ENCODE peak calls at places on chromosome 1, in four cellular contexts. J is Caki2, Z is H54, R is left ventricle myocardium inferior. K is an unnamed sample.

GRCh38 chr1:12604114-12604874 is 13.7 kb downstream of the DHRS3 start:
- DNase-seq in J (peak; percentile 89), Z (peak; percentile 70), R (peak; percentile 42), K (peak; percentile 54)

GRCh38 chr1:87061742-87062156 is 147.3 kb downstream of the HS2ST1 start:
- DNase-seq in J (no peak), Z (no peak), R (no peak), K (no peak)

GRCh38 chr1:194028002-194028401 is 841.6 kb upstream of the B3GALT2 start:
- DNase-seq in J (no peak), Z (no peak), R (no peak), K (no peak)

GRCh38 chr1:66388918-66389317 is 145.0 kb upstream of the SGIP1 start:
- DNase-seq in J (no peak), Z (no peak), R (no peak), K (no peak)

GRCh38 chr1:47895436-47895835 is 101.7 kb downstream of the TRABD2B start:
- DNase-seq in J (no peak), Z (no peak), R (no peak), K (no peak)

GRCh38 chr1:179870870-179871269 is 6.7 kb downstream of the TOR1AIP2 start:
- DNase-seq in J (no peak), Z (no peak), R (no peak), K (no peak)

GRCh38 chr1:22241811-22242210 is 98.9 kb upstream of the WNT4 start:
- DNase-seq in J (no peak), Z (no peak), R (no peak), K (no peak)

GRCh38 chr1:199279107-199279506 is 640.3 kb downstream of the PTPRC start:
- DNase-seq in J (no peak), Z (no peak), R (no peak), K (no peak)

GRCh38 chr1:6367381-6368007 is 26.1 kb downstream of the ACOT7 start:
- DNase-seq in J (no peak), Z (no peak), R (peak; percentile 48), K (no peak)

GRCh38 chr1:96087719-96088118 is 633.9 kb upstream of the PTBP2 start:
- DNase-seq in J (no peak), Z (no peak), R (no peak), K (no peak)

GRCh38 chr1:176837708-176838107 is 326.8 kb downstream of the ASTN1 start:
- DNase-seq in J (no peak), Z (no peak), R (no peak), K (no peak)

GRCh38 chr1:211551628-211552465 is 27.1 kb downstream of the SLC30A1 start:
- DNase-seq in J (no peak), Z (no peak), R (no peak), K (no peak)